ENCODE peak calls at places on chromosomes 2 and 18, in eight cellular contexts. O is GM23248, B is IMR-90, F is neuronal stem cell, I is DND-41, N is K562, R is endodermal cell, Z is fibroblast of lung. X is an unnamed sample. For H3K9me3, the result is how much of the 10 kb centered on the place peaks cover.

GRCh38 chr2:12227941-12228608 is 481.6 kb downstream of the LPIN1 start:
- DNase-seq in Z (peak), R (no peak), I (no peak), O (peak), F (no peak), N (no peak), B (peak), X (peak)

GRCh38 chr2:120952318-120952717 is 216.7 kb downstream of the GLI2 start:
- DNase-seq in R (no peak), Z (peak), F (no peak), N (no peak), I (no peak), O (peak), B (peak), X (no peak)

GRCh38 chr2:68745006-68745405 is 10.4 kb downstream of the ARHGAP25 start:
- DNase-seq in N (no peak), F (no peak), B (no peak), Z (no peak), R (no peak), I (no peak), O (no peak), X (no peak)

GRCh38 chr2:120422761-120423160 is 76.8 kb downstream of the INHBB start:
- DNase-seq in Z (no peak), I (no peak), O (no peak), F (no peak), N (no peak), R (peak), B (no peak), X (no peak)

GRCh38 chr18:78758496-78758895 is 221.1 kb upstream of the SALL3 start:
- DNase-seq in N (no peak), R (no peak), O (no peak), F (no peak), Z (no peak), B (no peak), I (no peak), X (no peak)

GRCh38 chr2:63001576-63001975 is 49.1 kb upstream of the OTX1 start:
- DNase-seq in R (no peak), N (no peak), I (no peak), Z (no peak), F (no peak), B (no peak), O (no peak), X (no peak)

GRCh38 chr2:237383991-237384671 is 29.8 kb downstream of the COL6A3 start:
- DNase-seq in I (no peak), F (no peak), O (peak), N (no peak), R (no peak), Z (peak), B (peak), X (peak)

GRCh38 chr2:101418704-101419663 is 31.7 kb upstream of the CREG2 start:
- DNase-seq in R (peak), Z (peak), N (peak), B (peak), F (peak), O (peak), I (peak), X (peak)

GRCh38 chr2:37366773-37367172 is 22.3 kb downstream of the QPCT start:
- DNase-seq in I (no peak), B (no peak), Z (no peak), F (no peak), N (no peak), R (peak), O (no peak), X (no peak)

GRCh38 chr2:37809525-37809924 is 115.6 kb upstream of the RMDN2 start:
- DNase-seq in Z (peak), B (peak), R (peak), F (no peak), N (no peak), O (peak), I (no peak), X (peak)

DNA sequence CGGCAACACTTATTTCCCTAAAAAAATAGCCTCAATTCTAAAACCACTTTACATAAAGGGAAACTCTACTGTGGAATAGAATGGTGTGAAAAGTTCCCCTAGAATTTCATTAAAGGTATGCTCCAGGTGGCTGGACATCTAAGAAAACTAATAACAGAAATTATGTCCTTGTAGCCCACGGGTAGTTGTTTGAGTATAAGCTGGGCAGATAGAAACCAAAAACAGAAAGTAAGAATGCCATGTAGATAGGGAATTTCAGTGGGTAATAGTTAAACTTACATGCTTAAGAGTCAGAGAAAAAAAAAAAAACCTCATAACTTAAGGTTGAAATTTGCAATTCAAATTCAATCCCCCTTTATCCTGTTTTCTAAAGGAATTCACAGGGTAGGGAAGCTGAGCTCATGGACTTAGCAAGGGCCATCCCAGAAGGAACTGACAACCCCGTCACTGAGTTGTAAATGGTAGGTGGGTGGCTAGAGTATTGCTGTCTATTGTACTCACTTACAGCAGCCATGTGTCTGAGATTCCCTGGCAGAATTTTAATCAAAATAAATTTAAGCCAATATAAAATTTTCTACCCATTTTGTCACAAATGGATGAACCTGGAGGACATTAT is 305.6 kb upstream of the LYPD1 start:
- DNase-seq in B (no peak), N (no peak), R (no peak), F (no peak), Z (no peak), I (no peak), O (no peak), X (no peak)
- H3K4me3 ChIP-seq in B (no peak), N (no peak), R (no peak), F (no peak), Z (no peak), I (no peak), O (no peak), X (no peak)

GRCh38 chr2:100321881-100322820 is at the start of gene LONRF2:
- DNase-seq in O (peak), Z (no peak), N (peak), B (no peak), F (peak), R (peak), I (no peak), X (peak)
- H3K9ac ChIP-seq in O (no peak), Z (no peak), N (peak), B (no peak), F (peak), R (no peak), I (no peak), X (no peak)

GRCh38 chr2:123762221-123762620 is 262.9 kb upstream of the CNTNAP5 start:
- DNase-seq in R (no peak), O (no peak), F (no peak), I (no peak), Z (no peak), B (no peak), N (no peak), X (no peak)
- H3K9me3 ChIP-seq in R (under half), O (under half), F (under half), I (under half), Z (under half), B (under half), N (under half), X (under half)

GRCh38 chr2:112783187-112783721 is 1.0 kb downstream of the IL1A start:
- DNase-seq in O (no peak), N (no peak), I (no peak), F (no peak), R (no peak), B (no peak), Z (no peak), X (no peak)
- H3K4me3 ChIP-seq in O (no peak), N (no peak), I (no peak), F (no peak), R (peak), B (no peak), Z (no peak), X (no peak)

GRCh38 chr2:25398534-25398933 is 56.8 kb upstream of the DNMT3A start:
- DNase-seq in N (no peak), F (no peak), Z (no peak), R (no peak), O (no peak), I (no peak), B (no peak), X (no peak)
- H3K9ac ChIP-seq in N (no peak), F (no peak), Z (no peak), R (no peak), O (no peak), I (no peak), B (no peak), X (no peak)